ENCODE peak calls at places on chromosomes 5 and 9, in nine cellular contexts. One of them, this sample, is unnamed.

GRCh38 chr5:82162568-82162967 is 115.6 kb downstream of the RPS23 start:
- DNase-seq in activated gamma-delta T cell: no peak
- DNase-seq in erythroblast: no peak
- DNase-seq in stimulated activated CD8-positive, alpha-beta memory T cell treated with anti-CD3 and anti-CD28 coated beads, Interleukin-2, amount 100 ng/mL, for 48 hours: no peak
- DNase-seq in hippocampal formation: no peak
- DNase-seq in fibroblast of the aortic adventitia: no peak
- DNase-seq in iPS-NIHi11: no peak
- DNase-seq in KG1: no peak
- DNase-seq in GM04503: no peak
- DNase-seq in this sample: no peak

GRCh38 chr5:55303238-55303690 is 4.2 kb downstream of the DHX29 start:
- DNase-seq in GM04503: peak; percentile 87
- DNase-seq in fibroblast of the aortic adventitia: peak; percentile 74
- DNase-seq in hippocampal formation: no peak
- DNase-seq in KG1: no peak
- DNase-seq in iPS-NIHi11: peak; percentile 8
- DNase-seq in stimulated activated CD8-positive, alpha-beta memory T cell treated with anti-CD3 and anti-CD28 coated beads, Interleukin-2, amount 100 ng/mL, for 48 hours: no peak
- DNase-seq in erythroblast: no peak
- DNase-seq in activated gamma-delta T cell: no peak
- DNase-seq in this sample: peak; percentile 55

GRCh38 chr9:16501726-16502125 is 368.7 kb downstream of the BNC2 start:
- DNase-seq in iPS-NIHi11: no peak
- DNase-seq in hippocampal formation: no peak
- DNase-seq in KG1: no peak
- DNase-seq in stimulated activated CD8-positive, alpha-beta memory T cell treated with anti-CD3 and anti-CD28 coated beads, Interleukin-2, amount 100 ng/mL, for 48 hours: no peak
- DNase-seq in erythroblast: no peak
- DNase-seq in activated gamma-delta T cell: no peak
- DNase-seq in fibroblast of the aortic adventitia: no peak
- DNase-seq in GM04503: no peak
- DNase-seq in this sample: no peak

GRCh38 chr9:88949961-88950340 is 41.3 kb upstream of the S1PR3 start:
- DNase-seq in iPS-NIHi11: no peak
- DNase-seq in hippocampal formation: no peak
- DNase-seq in fibroblast of the aortic adventitia: no peak
- DNase-seq in stimulated activated CD8-positive, alpha-beta memory T cell treated with anti-CD3 and anti-CD28 coated beads, Interleukin-2, amount 100 ng/mL, for 48 hours: no peak
- DNase-seq in KG1: no peak
- DNase-seq in GM04503: no peak
- DNase-seq in erythroblast: no peak
- DNase-seq in activated gamma-delta T cell: no peak
- DNase-seq in this sample: peak; percentile 83

GRCh38 chr9:96859461-96860198 is 5.3 kb upstream of the ZNF782 start:
- DNase-seq in stimulated activated CD8-positive, alpha-beta memory T cell treated with anti-CD3 and anti-CD28 coated beads, Interleukin-2, amount 100 ng/mL, for 48 hours: no peak
- DNase-seq in fibroblast of the aortic adventitia: peak; percentile 22
- DNase-seq in activated gamma-delta T cell: no peak
- DNase-seq in KG1: no peak
- DNase-seq in iPS-NIHi11: peak; percentile 36
- DNase-seq in erythroblast: no peak
- DNase-seq in hippocampal formation: no peak
- DNase-seq in GM04503: no peak
- DNase-seq in this sample: peak; percentile 90

GRCh38 chr9:114002986-114003740 is 74.9 kb downstream of the AMBP start:
- DNase-seq in GM04503: no peak
- DNase-seq in iPS-NIHi11: no peak
- DNase-seq in activated gamma-delta T cell: no peak
- DNase-seq in fibroblast of the aortic adventitia: no peak
- DNase-seq in KG1: no peak
- DNase-seq in stimulated activated CD8-positive, alpha-beta memory T cell treated with anti-CD3 and anti-CD28 coated beads, Interleukin-2, amount 100 ng/mL, for 48 hours: no peak
- DNase-seq in hippocampal formation: no peak
- DNase-seq in erythroblast: no peak
- DNase-seq in this sample: no peak

GRCh38 chr9:36728651-36729520 is 156.2 kb downstream of the MELK start:
- DNase-seq in stimulated activated CD8-positive, alpha-beta memory T cell treated with anti-CD3 and anti-CD28 coated beads, Interleukin-2, amount 100 ng/mL, for 48 hours: peak; percentile 64
- DNase-seq in activated gamma-delta T cell: no peak
- DNase-seq in fibroblast of the aortic adventitia: peak; percentile 82
- DNase-seq in KG1: peak; percentile 22
- DNase-seq in GM04503: no peak
- DNase-seq in iPS-NIHi11: peak; percentile 83
- DNase-seq in erythroblast: peak; percentile 71
- DNase-seq in hippocampal formation: no peak
- DNase-seq in this sample: peak; percentile 87

GRCh38 chr5:98723061-98723460 is 50.4 kb upstream of the RGMB start:
- DNase-seq in GM04503: no peak
- DNase-seq in KG1: no peak
- DNase-seq in iPS-NIHi11: no peak
- DNase-seq in activated gamma-delta T cell: no peak
- DNase-seq in erythroblast: no peak
- DNase-seq in stimulated activated CD8-positive, alpha-beta memory T cell treated with anti-CD3 and anti-CD28 coated beads, Interleukin-2, amount 100 ng/mL, for 48 hours: no peak
- DNase-seq in hippocampal formation: no peak
- DNase-seq in fibroblast of the aortic adventitia: no peak
- DNase-seq in this sample: no peak

GRCh38 chr5:126490167-126490937 is 67.1 kb downstream of the GRAMD2B start:
- DNase-seq in fibroblast of the aortic adventitia: peak; percentile 66
- DNase-seq in KG1: no peak
- DNase-seq in iPS-NIHi11: peak; percentile 37
- DNase-seq in hippocampal formation: peak; percentile 28
- DNase-seq in erythroblast: no peak
- DNase-seq in activated gamma-delta T cell: no peak
- DNase-seq in stimulated activated CD8-positive, alpha-beta memory T cell treated with anti-CD3 and anti-CD28 coated beads, Interleukin-2, amount 100 ng/mL, for 48 hours: no peak
- DNase-seq in GM04503: peak; percentile 50
- DNase-seq in this sample: no peak

GRCh38 chr5:80920333-80920732 is 39.8 kb upstream of the RASGRF2 start:
- DNase-seq in hippocampal formation: no peak
- DNase-seq in erythroblast: no peak
- DNase-seq in iPS-NIHi11: no peak
- DNase-seq in stimulated activated CD8-positive, alpha-beta memory T cell treated with anti-CD3 and anti-CD28 coated beads, Interleukin-2, amount 100 ng/mL, for 48 hours: no peak
- DNase-seq in KG1: no peak
- DNase-seq in activated gamma-delta T cell: no peak
- DNase-seq in fibroblast of the aortic adventitia: no peak
- DNase-seq in GM04503: no peak
- DNase-seq in this sample: no peak

GRCh38 chr9:35698231-35698630 is 8.5 kb upstream of the TPM2 start:
- DNase-seq in GM04503: no peak
- DNase-seq in hippocampal formation: no peak
- DNase-seq in KG1: no peak
- DNase-seq in fibroblast of the aortic adventitia: no peak
- DNase-seq in iPS-NIHi11: no peak
- DNase-seq in stimulated activated CD8-positive, alpha-beta memory T cell treated with anti-CD3 and anti-CD28 coated beads, Interleukin-2, amount 100 ng/mL, for 48 hours: no peak
- DNase-seq in activated gamma-delta T cell: no peak
- DNase-seq in erythroblast: no peak
- DNase-seq in this sample: no peak

GRCh38 chr9:13269589-13270452 is 9.7 kb downstream of the MPDZ start:
- DNase-seq in KG1: no peak
- DNase-seq in GM04503: no peak
- DNase-seq in activated gamma-delta T cell: no peak
- DNase-seq in stimulated activated CD8-positive, alpha-beta memory T cell treated with anti-CD3 and anti-CD28 coated beads, Interleukin-2, amount 100 ng/mL, for 48 hours: no peak
- DNase-seq in hippocampal formation: no peak
- DNase-seq in iPS-NIHi11: no peak
- DNase-seq in erythroblast: peak; percentile 3
- DNase-seq in fibroblast of the aortic adventitia: peak; percentile 23
- DNase-seq in this sample: no peak

GRCh38 chr5:143063175-143063970 is 293.2 kb downstream of the ARHGAP26 start:
- DNase-seq in stimulated activated CD8-positive, alpha-beta memory T cell treated with anti-CD3 and anti-CD28 coated beads, Interleukin-2, amount 100 ng/mL, for 48 hours: no peak
- DNase-seq in KG1: no peak
- DNase-seq in GM04503: no peak
- DNase-seq in activated gamma-delta T cell: no peak
- DNase-seq in iPS-NIHi11: no peak
- DNase-seq in fibroblast of the aortic adventitia: peak; percentile 73
- DNase-seq in erythroblast: no peak
- DNase-seq in hippocampal formation: peak; percentile 25
- DNase-seq in this sample: peak; percentile 20

GRCh38 chr5:150801117-150801927 is 22.8 kb downstream of the SMIM3 start:
- DNase-seq in erythroblast: peak; percentile 66
- DNase-seq in iPS-NIHi11: peak; percentile 66
- DNase-seq in stimulated activated CD8-positive, alpha-beta memory T cell treated with anti-CD3 and anti-CD28 coated beads, Interleukin-2, amount 100 ng/mL, for 48 hours: no peak
- DNase-seq in KG1: peak; percentile 4
- DNase-seq in GM04503: peak; percentile 50
- DNase-seq in fibroblast of the aortic adventitia: peak; percentile 88
- DNase-seq in activated gamma-delta T cell: no peak
- DNase-seq in hippocampal formation: peak; percentile 41
- DNase-seq in this sample: peak; percentile 63